ENCODE peak calls at places on chromosomes 7 and 10, in seven cellular contexts. Q is GM12891, D is esophagus muscularis mucosa, I is GM12878, K is suprapubic skin, C is breast epithelium, Y is vagina. U is an unnamed sample.

GRCh38 chr10:108662975-108663374 is 1260.3 kb downstream of the XPNPEP1 start:
- DNase-seq in D (no peak), Y (no peak), I (no peak), Q (no peak), C (no peak), K (no peak), U (no peak)

GRCh38 chr10:74863508-74863907 is 37.1 kb downstream of the KAT6B start:
- DNase-seq in D (no peak), C (no peak), Q (no peak), Y (no peak), I (no peak), K (no peak), U (no peak)

GRCh38 chr7:130941322-130942210 is 207.6 kb upstream of the KLF14 start:
- DNase-seq in K (no peak), I (no peak), Y (no peak), Q (no peak), C (no peak), D (no peak), U (peak; percentile 83)

GRCh38 chr10:47240173-47240572 is 59.8 kb upstream of the GDF10 start:
- DNase-seq in C (no peak), Y (peak; percentile 27), D (no peak), I (no peak), K (no peak), Q (no peak), U (peak; percentile 47)

GRCh38 chr7:101614098-101614938 is 14.8 kb downstream of the MYL10 start:
- DNase-seq in C (no peak), Q (no peak), Y (no peak), D (no peak), I (no peak), K (no peak), U (peak; percentile 62)

GRCh38 chr7:110522061-110522750 is 568.7 kb upstream of the LRRN3 start:
- DNase-seq in D (no peak), Y (no peak), K (no peak), C (no peak), I (no peak), Q (no peak), U (no peak)

GRCh38 chr7:150668472-150668911 is 17.0 kb upstream of the GIMAP2 start:
- DNase-seq in Q (no peak), K (no peak), D (no peak), C (no peak), Y (no peak), I (peak; percentile 99), U (no peak)

GRCh38 chr7:28957822-28958234 is 302 bp downstream of the TRIL start:
- DNase-seq in K (no peak), D (peak; percentile 79), C (no peak), I (no peak), Q (peak; percentile 16), Y (no peak), U (peak; percentile 76)

GRCh38 chr7:98557538-98558031 is 59.5 kb upstream of the NPTX2 start:
- DNase-seq in Y (no peak), C (no peak), Q (no peak), I (no peak), K (no peak), D (no peak), U (peak; percentile 23)

GRCh38 chr10:89478739-89479116 is 56.7 kb downstream of the SLC16A12 start:
- DNase-seq in K (no peak), D (no peak), Q (no peak), Y (no peak), I (no peak), C (no peak), U (no peak)

GRCh38 chr7:151060416-151061234 is 1.2 kb downstream of the SLC4A2 start:
- DNase-seq in C (no peak), Y (no peak), D (no peak), Q (no peak), I (no peak), K (no peak), U (no peak)

GRCh38 chr7:149144996-149145850 is 2.0 kb upstream of the ZNF398 start:
- DNase-seq in K (no peak), D (no peak), Q (no peak), Y (no peak), I (no peak), C (no peak), U (no peak)

GRCh38 chr7:100090527-100091410 is 2.0 kb downstream of the COPS6 start:
- DNase-seq in C (no peak), K (no peak), D (no peak), I (no peak), Q (no peak), Y (no peak), U (no peak)

GRCh38 chr7:131164025-131164899 is 163.4 kb upstream of the MKLN1 start:
- DNase-seq in K (no peak), Y (no peak), I (no peak), D (no peak), C (no peak), Q (no peak), U (no peak)

GRCh38 chr7:105880571-105881330 is 4.4 kb upstream of the ATXN7L1 start:
- DNase-seq in Y (no peak), K (no peak), Q (no peak), C (no peak), D (peak; percentile 50), I (no peak), U (no peak)

GRCh38 chr7:131370523-131370968 is 42.9 kb downstream of the MKLN1 start:
- DNase-seq in Q (no peak), K (no peak), D (no peak), Y (no peak), C (no peak), I (peak; percentile 48), U (no peak)

GRCh38 chr7:22730921-22731654 is 4.1 kb downstream of the IL6 start:
- DNase-seq in C (no peak), Y (no peak), K (no peak), Q (no peak), I (no peak), D (no peak), U (no peak)

GRCh38 chr7:23067271-23067670 is 38.3 kb upstream of the KLHL7 start:
- DNase-seq in Y (no peak), I (no peak), K (no peak), D (no peak), C (no peak), Q (no peak), U (no peak)

GRCh38 chr10:99926925-99927718 is 82.6 kb downstream of the DNMBP start:
- DNase-seq in Q (no peak), D (no peak), K (no peak), Y (no peak), C (no peak), I (no peak), U (no peak)

GRCh38 chr10:5434017-5434753 is 21.8 kb downstream of the NET1 start:
- DNase-seq in D (no peak), K (no peak), I (no peak), C (no peak), Q (no peak), Y (no peak), U (no peak)

GRCh38 chr7:5824297-5824610 is 42.8 kb upstream of the RNF216 start:
- DNase-seq in D (no peak), K (no peak), Y (no peak), Q (no peak), C (no peak), I (no peak), U (peak; percentile 61)

GRCh38 chr7:82562716-82563404 is 119.3 kb upstream of the CACNA2D1 start:
- DNase-seq in C (no peak), K (no peak), Y (no peak), Q (no peak), D (no peak), I (no peak), U (no peak)
- TF ChIP-seq POLR2A in C (no peak), K (no peak), Y (no peak), Q (no peak), D (no peak), I (no peak), U (no peak)

GRCh38 chr7:595621-596010 is 76.0 kb upstream of the PDGFA start:
- DNase-seq in I (no peak), K (no peak), C (no peak), D (no peak), Y (no peak), Q (no peak), U (no peak)

GRCh38 chr7:596819-597182 is 77.2 kb upstream of the PDGFA start:
- DNase-seq in C (no peak), K (no peak), Y (no peak), D (no peak), I (no peak), Q (no peak), U (no peak)

GRCh38 chr7:598899-599298 is 79.3 kb upstream of the PDGFA start:
- DNase-seq in Y (no peak), I (no peak), K (no peak), Q (no peak), D (no peak), C (no peak), U (peak; percentile 75)

GRCh38 chr7:596071-596818 is 76.6 kb upstream of the PDGFA start:
- DNase-seq in K (no peak), D (no peak), C (no peak), I (no peak), Q (no peak), Y (no peak), U (no peak)

GRCh38 chr7:597348-598178 is 77.9 kb upstream of the PDGFA start:
- DNase-seq in D (no peak), K (no peak), Q (no peak), I (no peak), C (no peak), Y (no peak), U (peak; percentile 60)
- TF ChIP-seq POLR2AphosphoS5 in D (no peak), K (no peak), Q (no peak), I (no peak), C (no peak), Y (no peak), U (no peak)

GRCh38 chr7:1503816-1504775 is at the start of gene INTS1:
- DNase-seq in Y (no peak), K (peak; percentile 93), I (peak; percentile 34), C (peak; percentile 93), Q (peak; percentile 97), D (peak; percentile 97), U (peak; percentile 98)
- TF ChIP-seq POLR2A in Y (no peak), K (no peak), I (peak; percentile 91), C (no peak), Q (peak; percentile 50), D (no peak), U (no peak)

DNA sequence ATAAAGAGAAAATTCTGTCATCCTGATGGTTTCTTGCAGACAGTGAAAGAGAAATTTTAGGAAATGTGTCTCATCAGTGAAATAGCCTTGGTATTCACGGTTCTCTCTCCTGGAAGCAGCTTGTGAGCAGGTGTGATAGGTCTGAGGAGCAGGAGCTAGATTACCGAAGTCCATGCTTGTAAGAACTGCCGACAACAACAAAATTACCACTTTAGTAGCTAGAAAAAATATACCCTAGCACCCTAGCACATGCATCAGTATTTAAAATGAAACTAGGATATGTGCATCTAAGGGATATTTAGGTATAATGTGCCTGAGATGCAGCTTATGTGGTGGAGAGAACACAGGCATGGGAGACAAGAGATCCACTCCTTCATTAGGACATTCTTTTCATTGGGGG is 82.3 kb downstream of the VPS50 start:
- DNase-seq in Y (no peak), Q (no peak), D (no peak), C (no peak), K (no peak), I (no peak), U (no peak)
- TF ChIP-seq POLR2AphosphoS5 in Y (no peak), Q (no peak), D (no peak), C (no peak), K (no peak), I (no peak), U (no peak)